ENCODE peak calls at places on chromosomes 3 and 15, in eight cellular contexts. J is fibroblast of lung, X is K562, Z is IMR-90, I is mesendoderm, A is dorsolateral prefrontal cortex, B is upper lobe of right lung, S is fibroblast of pulmonary artery. R is an unnamed sample.
A peak's percentile ranks its signal among the peaks of the same experiment; 100 is the strongest.

GRCh38 chr15:81962438-81962837 is 83.4 kb downstream of the MEX3B start:
- DNase-seq in J (no peak), X (no peak), Z (no peak), I (no peak), A (no peak), B (no peak), S (no peak), R (no peak)

GRCh38 chr15:81270781-81271491 is 53.0 kb downstream of the STARD5 start:
- DNase-seq in J (peak; percentile 61), X (no peak), Z (peak; percentile 77), I (no peak), A (no peak), B (no peak), S (no peak), R (no peak)

GRCh38 chr3:46186856-46187700 is 21.0 kb downstream of the CCR1 start:
- DNase-seq in J (no peak), X (no peak), Z (no peak), I (no peak), A (no peak), B (no peak), S (no peak), R (no peak)

GRCh38 chr3:133540896-133541674 is 32.4 kb upstream of the CDV3 start:
- DNase-seq in J (peak; percentile 45), X (no peak), Z (peak; percentile 76), I (no peak), A (no peak), B (no peak), S (peak; percentile 76), R (no peak)

GRCh38 chr3:64541803-64542202 is 146.0 kb downstream of the ADAMTS9 start:
- DNase-seq in J (peak; percentile 12), X (no peak), Z (no peak), I (no peak), A (no peak), B (no peak), S (no peak), R (no peak)

GRCh38 chr3:63349583-63350177 is 71.6 kb downstream of the SYNPR start:
- DNase-seq in J (peak; percentile 54), X (peak; percentile 16), Z (peak; percentile 65), I (peak; percentile 68), A (peak; percentile 45), B (no peak), S (peak; percentile 80), R (peak; percentile 30)

GRCh38 chr3:140920029-140920428 is 21.6 kb upstream of the SLC25A36 start:
- DNase-seq in J (no peak), X (no peak), Z (no peak), I (no peak), A (no peak), B (no peak), S (no peak), R (no peak)

GRCh38 chr3:168049366-168049974 is 46.3 kb downstream of the GOLIM4 start:
- DNase-seq in J (peak; percentile 79), X (no peak), Z (peak; percentile 84), I (no peak), A (no peak), B (no peak), S (peak; percentile 76), R (no peak)

GRCh38 chr15:84727429-84727828 is 11.5 kb upstream of the SEC11A start:
- DNase-seq in J (peak; percentile 88), X (no peak), Z (peak; percentile 51), I (no peak), A (no peak), B (no peak), S (peak; percentile 32), R (no peak)

GRCh38 chr3:71389911-71390573 is 193.5 kb downstream of the FOXP1 start:
- DNase-seq in J (peak; percentile 91), X (no peak), Z (peak; percentile 65), I (peak; percentile 33), A (no peak), B (peak; percentile 70), S (peak; percentile 67), R (no peak)

GRCh38 chr3:99637041-99637380 is 1.4 kb upstream of the COL8A1 start:
- DNase-seq in J (no peak), X (no peak), Z (no peak), I (peak; percentile 64), A (no peak), B (no peak), S (peak; percentile 65), R (peak; percentile 35)

GRCh38 chr3:133506215-133506901 is 67.1 kb upstream of the CDV3 start:
- DNase-seq in J (no peak), X (no peak), Z (no peak), I (no peak), A (no peak), B (no peak), S (no peak), R (no peak)

GRCh38 chr15:36506733-36507356 is 72.6 kb upstream of the CDIN1 start:
- DNase-seq in J (no peak), X (no peak), Z (no peak), I (peak; percentile 19), A (no peak), B (no peak), S (no peak), R (no peak)

GRCh38 chr3:171162986-171163723 is 136.6 kb upstream of the SLC2A2 start:
- DNase-seq in J (no peak), X (peak; percentile 49), Z (no peak), I (peak; percentile 61), A (no peak), B (no peak), S (no peak), R (peak; percentile 48)

GRCh38 chr3:36906504-36907149 is 38.2 kb downstream of the TRANK1 start:
- DNase-seq in J (no peak), X (no peak), Z (peak; percentile 67), I (peak; percentile 66), A (no peak), B (no peak), S (peak; percentile 89), R (no peak)

GRCh38 chr15:67186226-67186649 is 68.2 kb downstream of the AAGAB start:
- DNase-seq in J (no peak), X (no peak), Z (no peak), I (no peak), A (no peak), B (no peak), S (peak; percentile 50), R (no peak)

GRCh38 chr3:153442386-153442785 is 280.4 kb downstream of the RAP2B start:
- DNase-seq in J (no peak), X (no peak), Z (no peak), I (peak; percentile 3), A (no peak), B (no peak), S (peak; percentile 8), R (no peak)

GRCh38 chr15:92683511-92683834 is 27.9 kb upstream of the FAM174B start:
- DNase-seq in J (peak; percentile 4), X (peak; percentile 29), Z (no peak), I (peak; percentile 89), A (peak; percentile 54), B (no peak), S (peak; percentile 23), R (peak; percentile 33)

GRCh38 chr3:45067941-45068340 is 41.8 kb downstream of the CLEC3B start:
- DNase-seq in J (no peak), X (no peak), Z (no peak), I (no peak), A (no peak), B (no peak), S (no peak), R (no peak)

GRCh38 chr15:25175033-25175788 is 220.4 kb downstream of the SNRPN start:
- DNase-seq in J (no peak), X (no peak), Z (no peak), I (no peak), A (peak; percentile 22), B (peak; percentile 51), S (no peak), R (peak; percentile 19)

GRCh38 chr3:132595036-132595435 is 2.0 kb upstream of the ACKR4 start:
- DNase-seq in J (peak; percentile 77), X (no peak), Z (peak; percentile 66), I (peak; percentile 68), A (no peak), B (no peak), S (peak; percentile 71), R (peak; percentile 2)

GRCh38 chr15:78906310-78906608 is 33.6 kb downstream of the MORF4L1 start:
- DNase-seq in J (peak; percentile 80), X (no peak), Z (peak; percentile 90), I (no peak), A (no peak), B (no peak), S (peak; percentile 82), R (no peak)

GRCh38 chr3:179037361-179037760 is 34.2 kb downstream of the ZMAT3 start:
- DNase-seq in J (peak; percentile 97), X (no peak), Z (peak; percentile 70), I (peak; percentile 19), A (peak; percentile 83), B (no peak), S (peak; percentile 76), R (no peak)

GRCh38 chr15:94298359-94298758 is 67.0 kb downstream of the MCTP2 start:
- DNase-seq in J (no peak), X (no peak), Z (no peak), I (no peak), A (no peak), B (no peak), S (no peak), R (no peak)
- H3K4me3 ChIP-seq in J (no peak overlapping the region), X (no peak overlapping the region), Z (no peak overlapping the region), I (no peak overlapping the region), A (no peak overlapping the region), B (no peak overlapping the region), S (no peak overlapping the region), R (no peak overlapping the region)

DNA sequence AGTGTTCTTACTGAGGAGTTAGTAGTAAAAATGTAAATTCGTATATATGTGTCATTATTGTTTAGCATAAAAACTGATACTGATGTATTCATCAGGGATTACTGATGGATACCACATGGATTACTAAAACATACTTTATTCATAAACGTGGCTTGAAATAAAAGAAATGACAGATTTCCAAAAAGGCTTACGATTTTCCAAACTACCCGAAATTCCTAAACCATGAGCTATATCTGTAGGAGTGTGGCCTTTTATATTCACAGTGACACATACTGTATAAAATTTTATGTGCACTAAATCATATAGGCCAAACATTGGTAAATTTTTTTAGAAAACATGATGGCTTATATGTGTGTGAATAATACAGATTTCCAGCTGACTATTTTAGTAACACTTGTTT is 6.9 kb downstream of the TSC22D2 start:
- DNase-seq in J (peak; percentile 64), X (no peak), Z (peak; percentile 69), I (no peak), A (no peak), B (no peak), S (no peak), R (no peak)
- H3K4me3 ChIP-seq in J (peak overlapping the region; percentile 92), X (peak overlapping the region; percentile 81), Z (peak overlapping the region; percentile 54), I (no peak overlapping the region), A (no peak overlapping the region), B (no peak overlapping the region), S (peak overlapping the region; percentile 93), R (no peak overlapping the region)

DNA sequence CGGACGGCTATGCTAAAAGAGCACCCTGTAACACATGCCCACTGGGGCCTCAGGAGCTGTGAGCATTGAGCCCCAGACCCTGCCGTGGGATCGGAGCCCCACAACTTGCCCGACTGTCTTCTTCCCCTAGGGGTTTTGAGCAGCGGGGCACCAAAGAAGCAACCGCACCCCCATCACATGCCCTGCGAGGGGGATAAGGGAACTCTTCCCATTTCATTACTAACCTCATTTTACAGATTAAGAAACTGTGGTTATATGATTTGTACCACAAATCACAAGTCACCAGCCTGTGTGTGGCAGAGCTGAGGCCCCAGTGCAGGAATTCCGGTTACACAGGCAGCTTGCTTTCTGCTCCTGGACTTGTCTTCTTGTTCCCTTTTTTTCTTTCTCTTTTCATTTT is 86.2 kb downstream of the CD47 start:
- DNase-seq in J (no peak), X (no peak), Z (no peak), I (no peak), A (no peak), B (peak; percentile 71), S (no peak), R (no peak)
- H3K4me3 ChIP-seq in J (no peak overlapping the region), X (no peak overlapping the region), Z (no peak overlapping the region), I (no peak overlapping the region), A (no peak overlapping the region), B (no peak overlapping the region), S (no peak overlapping the region), R (no peak overlapping the region)

GRCh38 chr15:101293122-101293521 is 1.9 kb downstream of the SNRPA1 start:
- DNase-seq in J (no peak), X (no peak), Z (no peak), I (no peak), A (no peak), B (no peak), S (no peak), R (no peak)
- H3K4me3 ChIP-seq in J (peak overlapping the region; percentile 93), X (peak overlapping the region; percentile 96), Z (peak overlapping the region; percentile 23), I (no peak overlapping the region), A (peak overlapping the region; percentile 66), B (peak overlapping the region; percentile 72), S (peak overlapping the region; percentile 61), R (peak overlapping the region; percentile 1)